ENCODE peak calls at places on chromosomes 2 and 18, in ten cellular contexts. One of them, this sample, is unnamed.

GRCh38 chr2:145984541-145984940 is 1464.6 kb upstream of the ZEB2 start:
- DNase-seq in nephron progenitor cell: no peak
- DNase-seq in BE2C: no peak
- DNase-seq in ascending aorta: no peak
- DNase-seq in fibroblast of pulmonary artery: peak
- DNase-seq in endothelial cell: no peak
- DNase-seq in heart left ventricle: no peak
- DNase-seq in tibial nerve: no peak
- DNase-seq in psoas muscle: no peak
- DNase-seq in left lung: no peak
- DNase-seq in this sample: no peak

GRCh38 chr18:57443716-57444115 is 8.5 kb downstream of the ONECUT2 start:
- DNase-seq in nephron progenitor cell: no peak
- DNase-seq in BE2C: no peak
- DNase-seq in ascending aorta: no peak
- DNase-seq in fibroblast of pulmonary artery: no peak
- DNase-seq in endothelial cell: no peak
- DNase-seq in heart left ventricle: no peak
- DNase-seq in tibial nerve: no peak
- DNase-seq in psoas muscle: no peak
- DNase-seq in left lung: no peak
- DNase-seq in this sample: no peak

GRCh38 chr2:627926-628560 is 49.2 kb downstream of the TMEM18 start:
- DNase-seq in nephron progenitor cell: no peak
- DNase-seq in BE2C: no peak
- DNase-seq in ascending aorta: no peak
- DNase-seq in fibroblast of pulmonary artery: no peak
- DNase-seq in endothelial cell: no peak
- DNase-seq in heart left ventricle: no peak
- DNase-seq in tibial nerve: no peak
- DNase-seq in psoas muscle: no peak
- DNase-seq in left lung: no peak
- DNase-seq in this sample: no peak

GRCh38 chr2:161004379-161004778 is 155.8 kb upstream of the TANK start:
- DNase-seq in nephron progenitor cell: no peak
- DNase-seq in BE2C: no peak
- DNase-seq in ascending aorta: no peak
- DNase-seq in fibroblast of pulmonary artery: peak
- DNase-seq in endothelial cell: no peak
- DNase-seq in heart left ventricle: no peak
- DNase-seq in tibial nerve: no peak
- DNase-seq in psoas muscle: no peak
- DNase-seq in left lung: no peak
- DNase-seq in this sample: no peak

GRCh38 chr18:62621546-62621945 is 93.8 kb upstream of the PHLPP1 start:
- DNase-seq in nephron progenitor cell: no peak
- DNase-seq in BE2C: no peak
- DNase-seq in ascending aorta: no peak
- DNase-seq in fibroblast of pulmonary artery: no peak
- DNase-seq in endothelial cell: no peak
- DNase-seq in heart left ventricle: peak
- DNase-seq in tibial nerve: no peak
- DNase-seq in psoas muscle: peak
- DNase-seq in left lung: no peak
- DNase-seq in this sample: no peak

GRCh38 chr2:96507957-96508520 is 2.9 kb upstream of the NEURL3 start:
- DNase-seq in nephron progenitor cell: peak
- DNase-seq in BE2C: peak
- DNase-seq in ascending aorta: no peak
- DNase-seq in fibroblast of pulmonary artery: peak
- DNase-seq in endothelial cell: peak
- DNase-seq in heart left ventricle: peak
- DNase-seq in tibial nerve: peak
- DNase-seq in psoas muscle: peak
- DNase-seq in left lung: peak
- DNase-seq in this sample: peak

GRCh38 chr2:237673130-237673921 is 45.9 kb downstream of the LRRFIP1 start:
- DNase-seq in nephron progenitor cell: peak
- DNase-seq in BE2C: peak
- DNase-seq in ascending aorta: no peak
- DNase-seq in fibroblast of pulmonary artery: peak
- DNase-seq in endothelial cell: peak
- DNase-seq in heart left ventricle: peak
- DNase-seq in tibial nerve: no peak
- DNase-seq in psoas muscle: peak
- DNase-seq in left lung: peak
- DNase-seq in this sample: no peak

GRCh38 chr2:208253518-208254117 is 1.3 kb downstream of the IDH1 start:
- DNase-seq in nephron progenitor cell: no peak
- DNase-seq in BE2C: no peak
- DNase-seq in ascending aorta: no peak
- DNase-seq in fibroblast of pulmonary artery: no peak
- DNase-seq in endothelial cell: no peak
- DNase-seq in heart left ventricle: no peak
- DNase-seq in tibial nerve: no peak
- DNase-seq in psoas muscle: no peak
- DNase-seq in left lung: no peak
- DNase-seq in this sample: no peak

GRCh38 chr18:59518705-59519104 is 159.6 kb upstream of the LMAN1 start:
- DNase-seq in nephron progenitor cell: no peak
- DNase-seq in BE2C: peak
- DNase-seq in ascending aorta: no peak
- DNase-seq in fibroblast of pulmonary artery: no peak
- DNase-seq in endothelial cell: no peak
- DNase-seq in heart left ventricle: no peak
- DNase-seq in tibial nerve: no peak
- DNase-seq in psoas muscle: no peak
- DNase-seq in left lung: no peak
- DNase-seq in this sample: no peak

GRCh38 chr2:31580321-31581117 is at the start of gene SRD5A2:
- DNase-seq in nephron progenitor cell: peak
- DNase-seq in BE2C: no peak
- DNase-seq in ascending aorta: no peak
- DNase-seq in fibroblast of pulmonary artery: no peak
- DNase-seq in endothelial cell: peak
- DNase-seq in heart left ventricle: no peak
- DNase-seq in tibial nerve: no peak
- DNase-seq in psoas muscle: no peak
- DNase-seq in left lung: peak
- DNase-seq in this sample: no peak

GRCh38 chr2:25972049-25972823 is 10.1 kb downstream of the KIF3C start:
- DNase-seq in nephron progenitor cell: no peak
- DNase-seq in BE2C: no peak
- DNase-seq in ascending aorta: no peak
- DNase-seq in fibroblast of pulmonary artery: peak
- DNase-seq in endothelial cell: no peak
- DNase-seq in heart left ventricle: no peak
- DNase-seq in tibial nerve: no peak
- DNase-seq in psoas muscle: no peak
- DNase-seq in left lung: no peak
- DNase-seq in this sample: no peak

DNA sequence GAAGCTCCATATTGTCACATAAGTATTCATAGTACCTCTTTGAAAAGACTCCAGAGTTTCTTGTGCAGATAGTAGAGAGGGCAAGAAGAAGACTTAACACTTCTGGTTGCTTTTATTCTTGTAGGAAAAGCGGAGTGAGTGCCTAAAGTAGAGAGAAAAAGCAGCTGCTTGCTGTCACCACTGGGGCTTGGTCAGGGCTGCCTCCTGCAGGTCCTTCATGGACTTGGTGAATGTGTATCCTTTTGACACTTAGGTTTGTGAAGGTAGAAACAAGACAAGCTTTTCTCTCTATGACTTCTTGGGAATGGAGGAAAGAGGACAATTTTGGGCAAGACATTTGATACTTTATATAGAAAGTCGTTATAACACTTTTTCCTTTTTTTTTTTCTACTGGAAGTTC is 312.8 kb upstream of the FANCL start:
- DNase-seq in nephron progenitor cell: no peak
- DNase-seq in BE2C: no peak
- DNase-seq in ascending aorta: no peak
- DNase-seq in fibroblast of pulmonary artery: no peak
- DNase-seq in endothelial cell: peak
- DNase-seq in heart left ventricle: no peak
- DNase-seq in tibial nerve: no peak
- DNase-seq in psoas muscle: no peak
- DNase-seq in left lung: no peak
- DNase-seq in this sample: no peak
- TF ChIP-seq CTCF in nephron progenitor cell: no peak
- TF ChIP-seq CTCF in BE2C: no peak
- TF ChIP-seq CTCF in ascending aorta: no peak
- TF ChIP-seq CTCF in fibroblast of pulmonary artery: peak
- TF ChIP-seq CTCF in endothelial cell: no peak
- TF ChIP-seq CTCF in heart left ventricle: no peak
- TF ChIP-seq CTCF in tibial nerve: no peak
- TF ChIP-seq CTCF in psoas muscle: no peak
- TF ChIP-seq CTCF in left lung: no peak
- TF ChIP-seq CTCF in this sample: no peak

GRCh38 chr2:127740665-127741287 is 39.5 kb downstream of the SFT2D3 start:
- DNase-seq in nephron progenitor cell: no peak
- DNase-seq in BE2C: no peak
- DNase-seq in ascending aorta: no peak
- DNase-seq in fibroblast of pulmonary artery: no peak
- DNase-seq in endothelial cell: no peak
- DNase-seq in heart left ventricle: no peak
- DNase-seq in tibial nerve: no peak
- DNase-seq in psoas muscle: no peak
- DNase-seq in left lung: no peak
- DNase-seq in this sample: no peak

GRCh38 chr2:127747621-127748020 is 46.3 kb downstream of the SFT2D3 start:
- DNase-seq in nephron progenitor cell: no peak
- DNase-seq in BE2C: no peak
- DNase-seq in ascending aorta: no peak
- DNase-seq in fibroblast of pulmonary artery: no peak
- DNase-seq in endothelial cell: no peak
- DNase-seq in heart left ventricle: no peak
- DNase-seq in tibial nerve: no peak
- DNase-seq in psoas muscle: no peak
- DNase-seq in left lung: no peak
- DNase-seq in this sample: no peak

GRCh38 chr2:127737892-127738291 is 36.6 kb downstream of the SFT2D3 start:
- DNase-seq in nephron progenitor cell: no peak
- DNase-seq in BE2C: no peak
- DNase-seq in ascending aorta: no peak
- DNase-seq in fibroblast of pulmonary artery: no peak
- DNase-seq in endothelial cell: no peak
- DNase-seq in heart left ventricle: no peak
- DNase-seq in tibial nerve: no peak
- DNase-seq in psoas muscle: no peak
- DNase-seq in left lung: no peak
- DNase-seq in this sample: no peak

GRCh38 chr2:127739800-127740199 is 38.5 kb downstream of the SFT2D3 start:
- DNase-seq in nephron progenitor cell: no peak
- DNase-seq in BE2C: no peak
- DNase-seq in ascending aorta: no peak
- DNase-seq in fibroblast of pulmonary artery: no peak
- DNase-seq in endothelial cell: no peak
- DNase-seq in heart left ventricle: no peak
- DNase-seq in tibial nerve: no peak
- DNase-seq in psoas muscle: no peak
- DNase-seq in left lung: no peak
- DNase-seq in this sample: no peak

GRCh38 chr2:127743477-127744026 is 42.3 kb downstream of the SFT2D3 start:
- DNase-seq in nephron progenitor cell: no peak
- DNase-seq in BE2C: no peak
- DNase-seq in ascending aorta: no peak
- DNase-seq in fibroblast of pulmonary artery: no peak
- DNase-seq in endothelial cell: no peak
- DNase-seq in heart left ventricle: no peak
- DNase-seq in tibial nerve: no peak
- DNase-seq in psoas muscle: no peak
- DNase-seq in left lung: no peak
- DNase-seq in this sample: no peak
- TF ChIP-seq CTCF in nephron progenitor cell: no peak
- TF ChIP-seq CTCF in BE2C: no peak
- TF ChIP-seq CTCF in ascending aorta: no peak
- TF ChIP-seq CTCF in fibroblast of pulmonary artery: no peak
- TF ChIP-seq CTCF in endothelial cell: no peak
- TF ChIP-seq CTCF in heart left ventricle: no peak
- TF ChIP-seq CTCF in tibial nerve: no peak
- TF ChIP-seq CTCF in psoas muscle: peak
- TF ChIP-seq CTCF in left lung: no peak
- TF ChIP-seq CTCF in this sample: no peak

DNA sequence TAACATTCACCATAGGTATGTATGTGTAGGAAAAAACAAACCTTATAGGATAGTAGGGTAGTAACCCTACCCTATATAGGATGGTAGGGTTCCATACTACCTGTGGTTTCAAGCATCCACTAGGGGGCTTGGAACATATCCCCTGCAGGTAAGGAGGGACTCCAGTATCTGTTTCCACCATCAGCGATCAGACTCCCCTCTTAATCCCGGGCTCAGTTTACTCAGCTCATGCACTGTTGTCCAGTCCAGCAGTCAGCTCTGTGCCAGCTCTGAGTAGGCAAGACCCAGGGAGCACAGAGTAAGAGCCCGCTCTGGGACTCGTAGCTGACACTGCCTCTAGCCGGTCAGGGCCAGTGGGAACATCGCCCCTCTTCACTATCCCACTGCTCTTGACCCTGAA is 61.7 kb downstream of the MEX3C start:
- DNase-seq in nephron progenitor cell: no peak
- DNase-seq in BE2C: no peak
- DNase-seq in ascending aorta: no peak
- DNase-seq in fibroblast of pulmonary artery: no peak
- DNase-seq in endothelial cell: no peak
- DNase-seq in heart left ventricle: no peak
- DNase-seq in tibial nerve: no peak
- DNase-seq in psoas muscle: no peak
- DNase-seq in left lung: no peak
- DNase-seq in this sample: no peak
- TF ChIP-seq CTCF in nephron progenitor cell: peak
- TF ChIP-seq CTCF in BE2C: peak
- TF ChIP-seq CTCF in ascending aorta: no peak
- TF ChIP-seq CTCF in fibroblast of pulmonary artery: peak
- TF ChIP-seq CTCF in endothelial cell: peak
- TF ChIP-seq CTCF in heart left ventricle: peak
- TF ChIP-seq CTCF in tibial nerve: no peak
- TF ChIP-seq CTCF in psoas muscle: no peak
- TF ChIP-seq CTCF in left lung: no peak
- TF ChIP-seq CTCF in this sample: no peak

DNA sequence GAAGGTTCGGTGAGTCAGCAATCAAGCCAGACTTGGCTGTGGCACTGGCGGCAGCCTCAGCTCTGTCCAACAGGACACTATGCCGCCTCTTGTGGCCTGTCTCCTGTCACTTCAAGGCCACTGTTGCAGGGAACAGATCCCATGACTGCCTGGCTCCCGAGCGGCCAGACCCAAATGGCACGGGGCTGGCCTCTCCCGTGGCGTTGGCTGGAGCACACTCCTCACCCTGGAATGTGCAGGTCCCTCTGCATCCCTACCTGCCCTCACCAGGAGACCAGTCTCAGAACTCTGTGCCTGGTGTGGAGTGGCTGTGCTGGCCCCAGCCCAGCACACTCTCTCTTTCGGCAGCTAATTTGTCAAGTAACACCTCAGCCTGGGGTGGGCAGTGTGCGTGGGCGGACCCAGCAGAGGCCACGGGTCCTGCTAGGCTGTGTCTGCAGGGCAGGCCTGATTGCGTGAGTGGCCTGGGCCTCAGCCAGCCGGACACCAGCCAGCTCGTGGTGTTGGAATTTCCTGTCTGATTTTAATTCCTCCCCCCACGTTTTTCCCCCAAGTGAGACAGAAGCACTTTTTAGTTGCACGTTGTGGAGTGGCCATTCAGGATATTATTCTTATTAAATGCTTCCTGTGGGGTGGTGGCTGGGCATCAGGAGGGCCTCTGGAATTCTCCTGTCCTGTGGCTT is 179.3 kb downstream of the GLI2 start:
- DNase-seq in nephron progenitor cell: peak
- DNase-seq in BE2C: peak
- DNase-seq in ascending aorta: peak
- DNase-seq in fibroblast of pulmonary artery: peak
- DNase-seq in endothelial cell: peak
- DNase-seq in heart left ventricle: peak
- DNase-seq in tibial nerve: peak
- DNase-seq in psoas muscle: peak
- DNase-seq in left lung: peak
- DNase-seq in this sample: peak
- TF ChIP-seq CTCF in nephron progenitor cell: no peak
- TF ChIP-seq CTCF in BE2C: peak
- TF ChIP-seq CTCF in ascending aorta: peak
- TF ChIP-seq CTCF in fibroblast of pulmonary artery: no peak
- TF ChIP-seq CTCF in endothelial cell: no peak
- TF ChIP-seq CTCF in heart left ventricle: peak
- TF ChIP-seq CTCF in tibial nerve: peak
- TF ChIP-seq CTCF in psoas muscle: peak
- TF ChIP-seq CTCF in left lung: no peak
- TF ChIP-seq CTCF in this sample: no peak